ENCODE peak calls at places on chromosomes 5 and 9, in eight cellular contexts. J, S, M, A, O, I, C and K are unnamed samples.

GRCh38 chr5:34556514-34556782 is 99.7 kb upstream of the RAI14 start:
- DNase-seq in A (no peak), O (no peak), J (no peak), S (no peak), I (no peak), M (no peak), C (no peak), K (no peak)

GRCh38 chr5:103234239-103234975 is 24.2 kb upstream of the MACIR start:
- DNase-seq in I (no peak), O (no peak), J (no peak), C (peak), S (peak), A (no peak), M (peak), K (no peak)

GRCh38 chr5:176647870-176648466 is 684 bp downstream of the TSPAN17 start:
- DNase-seq in C (peak), A (no peak), S (peak), M (no peak), I (no peak), O (peak), J (peak), K (peak)

GRCh38 chr5:82917584-82917983 is 159.6 kb downstream of the TMEM167A start:
- DNase-seq in I (no peak), A (no peak), O (no peak), J (no peak), S (no peak), M (no peak), C (no peak), K (no peak)

GRCh38 chr9:29830815-29831214 is 2257.5 kb upstream of the C9orf72 start:
- DNase-seq in O (no peak), M (no peak), A (no peak), I (no peak), J (no peak), S (peak), C (no peak), K (peak)

GRCh38 chr9:130034570-130034969 is 8.4 kb downstream of the FNBP1 start:
- DNase-seq in C (peak), I (no peak), J (no peak), O (no peak), A (no peak), M (peak), S (peak), K (no peak)

GRCh38 chr5:150600951-150601773 is 39.3 kb upstream of the SYNPO start:
- DNase-seq in I (no peak), A (no peak), M (peak), O (peak), S (no peak), J (no peak), C (no peak), K (no peak)

GRCh38 chr5:158492850-158493249 is 606.9 kb downstream of the EBF1 start:
- DNase-seq in S (no peak), O (no peak), I (no peak), M (peak), J (no peak), A (no peak), C (peak), K (no peak)

GRCh38 chr9:31958572-31958971 is 425.9 kb upstream of the ACO1 start:
- DNase-seq in A (no peak), S (no peak), M (no peak), I (no peak), O (no peak), C (no peak), J (no peak), K (no peak)

GRCh38 chr5:58773744-58774441 is 191.0 kb downstream of the RAB3C start:
- DNase-seq in M (no peak), O (no peak), S (no peak), C (no peak), A (no peak), I (no peak), J (no peak), K (no peak)

GRCh38 chr5:87770601-87771121 is 357.9 kb upstream of the CCNH start:
- DNase-seq in I (no peak), O (no peak), J (no peak), M (no peak), A (no peak), C (no peak), S (no peak), K (no peak)

GRCh38 chr9:125861405-125862063 is 114.4 kb downstream of the PBX3 start:
- DNase-seq in C (peak), A (no peak), O (no peak), I (no peak), M (peak), S (no peak), J (no peak), K (no peak)

GRCh38 chr5:114363837-114364236 is 2.0 kb downstream of the KCNN2 start:
- DNase-seq in A (no peak), C (peak), M (no peak), S (no peak), J (no peak), O (no peak), I (no peak), K (no peak)
- TF ChIP-seq CTCF in A (no peak), C (no peak), M (no peak), S (no peak), J (no peak), O (no peak), I (no peak), K (no peak)

GRCh38 chr5:13814293-13814692 is 130.2 kb downstream of the DNAH5 start:
- DNase-seq in A (no peak), C (peak), M (peak), J (no peak), I (no peak), S (peak), O (no peak), K (no peak)
- TF ChIP-seq CTCF in A (no peak), C (no peak), M (peak), J (no peak), I (no peak), S (peak), O (no peak), K (no peak)

GRCh38 chr9:96138616-96139015 is 163.4 kb downstream of the HSD17B3 start:
- DNase-seq in C (no peak), J (no peak), S (no peak), O (no peak), A (no peak), M (no peak), I (no peak), K (no peak)

GRCh38 chr9:96141666-96142065 is 160.3 kb downstream of the HSD17B3 start:
- DNase-seq in J (no peak), A (no peak), I (no peak), M (peak), O (no peak), S (no peak), C (no peak), K (no peak)

GRCh38 chr9:96137666-96138429 is 164.1 kb downstream of the HSD17B3 start:
- DNase-seq in M (peak), S (no peak), J (no peak), I (no peak), C (no peak), A (no peak), O (no peak), K (no peak)

GRCh38 chr9:96139592-96140251 is 162.3 kb downstream of the HSD17B3 start:
- DNase-seq in C (peak), I (no peak), J (peak), O (no peak), M (peak), S (peak), A (no peak), K (no peak)

GRCh38 chr9:96140401-96141180 is 161.4 kb downstream of the HSD17B3 start:
- DNase-seq in M (peak), I (no peak), C (no peak), J (no peak), O (no peak), A (no peak), S (no peak), K (no peak)
- TF ChIP-seq CTCF in M (peak), I (no peak), C (no peak), J (no peak), O (no peak), A (no peak), S (no peak), K (no peak)

DNA sequence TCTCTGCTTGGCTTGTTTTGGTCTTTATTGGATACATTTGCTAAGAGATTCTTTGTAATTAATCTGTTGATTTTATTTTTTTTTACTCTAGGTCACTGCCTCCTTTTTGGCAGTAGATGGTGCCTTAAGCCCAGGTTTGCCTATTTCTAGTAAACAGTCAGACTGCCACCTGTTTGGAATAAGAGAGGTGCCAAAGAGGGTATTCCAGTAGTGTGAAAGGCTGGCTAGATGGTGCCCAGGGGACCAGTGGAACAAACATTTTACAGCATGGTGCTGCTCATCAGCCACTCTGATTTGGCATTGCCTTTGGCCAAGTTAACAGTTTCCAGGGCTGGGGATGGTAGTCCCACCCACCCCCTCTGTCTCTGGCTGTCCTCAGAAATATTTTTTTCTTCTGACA is 36.7 kb upstream of the FBXL7 start:
- DNase-seq in A (no peak), I (no peak), O (no peak), C (peak), S (no peak), J (no peak), M (peak), K (no peak)
- TF ChIP-seq CTCF in A (peak), I (no peak), O (no peak), C (peak), S (peak), J (no peak), M (peak), K (no peak)

DNA sequence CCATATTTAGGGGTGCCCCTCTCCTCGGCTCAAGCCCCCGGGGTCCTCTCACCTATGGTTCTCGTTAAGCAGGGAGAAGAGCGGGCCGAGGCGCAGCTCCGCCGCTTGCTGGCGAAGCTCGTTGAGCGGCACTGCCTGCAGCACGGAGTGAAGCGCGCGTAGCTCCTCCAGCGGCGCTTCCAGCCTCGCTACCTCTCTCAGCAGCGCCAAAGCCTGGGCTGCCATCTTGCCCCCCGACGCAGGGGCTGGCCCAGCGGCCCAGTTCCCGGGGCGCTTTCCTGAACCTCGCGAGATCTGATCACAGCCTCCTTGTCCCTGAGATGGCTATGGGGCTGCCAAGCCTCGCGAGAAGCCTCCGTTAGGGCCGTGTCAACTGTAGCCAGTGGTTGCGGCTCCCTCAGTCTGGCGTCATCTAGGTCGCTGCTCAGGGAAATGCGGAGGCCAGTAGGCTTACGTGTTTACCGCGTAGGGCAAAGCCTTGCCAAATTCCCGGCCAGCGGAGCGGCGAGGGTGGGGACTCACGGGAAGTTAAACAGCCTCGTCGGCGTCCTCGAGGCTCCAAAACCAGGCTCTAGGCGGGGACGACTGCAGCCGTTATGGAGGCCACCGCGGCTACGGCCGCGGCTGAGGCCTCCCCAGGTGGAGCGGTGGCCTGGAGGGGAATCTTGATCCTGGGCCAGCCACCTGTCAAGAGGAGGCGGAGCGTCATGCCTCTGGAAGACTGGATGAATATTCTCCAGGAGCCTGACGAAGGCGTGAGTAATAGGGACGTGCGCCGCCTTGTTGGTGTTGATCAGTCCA is at the start of gene PSMD5:
- DNase-seq in C (peak), A (peak), M (peak), J (peak), O (peak), S (peak), I (peak), K (peak)
- TF ChIP-seq CTCF in C (no peak), A (no peak), M (no peak), J (no peak), O (peak), S (no peak), I (peak), K (no peak)